ENCODE peak calls at places on chromosomes 16 and 17, in seven cellular contexts. T is RWPE2; X is AG04450; Z is prostate gland; B is GM12878; J is uterus; H is CD4-positive, alpha-beta T cell. N is an unnamed sample.
A peak's percentile ranks its signal among the peaks of the same experiment; 100 is the strongest.

GRCh38 chr17:22304667-22305303 is 612.5 kb downstream of the KCNJ18 start:
- DNase-seq in T (no peak), Z (no peak), J (no peak), X (no peak), B (no peak), H (no peak), N (no peak)

GRCh38 chr17:6548578-6549330 is 7.6 kb downstream of the PITPNM3 start:
- DNase-seq in T (no peak), X (no peak), Z (peak; percentile 39), B (peak; percentile 28), H (peak; percentile 14), J (no peak), N (peak; percentile 17)

GRCh38 chr17:17677299-17678040 is 3.8 kb upstream of the RAI1 start:
- DNase-seq in T (no peak), B (no peak), Z (no peak), X (no peak), H (no peak), J (no peak), N (no peak)

GRCh38 chr16:85458952-85459351 is 154.2 kb upstream of the GSE1 start:
- DNase-seq in J (no peak), Z (no peak), X (no peak), T (no peak), B (no peak), H (no peak), N (no peak)

GRCh38 chr17:50640701-50641338 is 6.1 kb downstream of the ABCC3 start:
- DNase-seq in X (no peak), H (no peak), B (no peak), Z (no peak), T (no peak), J (no peak), N (peak; percentile 77)

GRCh38 chr17:78214706-78215061 is 631 bp downstream of the BIRC5 start:
- DNase-seq in B (no peak), Z (no peak), T (no peak), J (no peak), H (no peak), X (no peak), N (no peak)

GRCh38 chr16:85657996-85658395 is 30.8 kb downstream of the GINS2 start:
- DNase-seq in X (no peak), Z (no peak), B (no peak), J (no peak), T (no peak), H (no peak), N (no peak)

GRCh38 chr16:73033271-73033998 is 14.5 kb downstream of the ZFHX3 start:
- DNase-seq in X (no peak), H (no peak), Z (no peak), J (no peak), B (no peak), T (no peak), N (no peak)

GRCh38 chr17:61687769-61688168 is 96.8 kb upstream of the NACA2 start:
- DNase-seq in X (no peak), Z (no peak), H (no peak), T (no peak), B (no peak), J (no peak), N (no peak)

GRCh38 chr17:56629450-56630187 is 36.1 kb downstream of the NOG start:
- DNase-seq in X (peak; percentile 7), H (peak; percentile 18), Z (no peak), J (no peak), T (no peak), B (no peak), N (no peak)

GRCh38 chr17:77314601-77315000 is 173.8 kb downstream of the SEC14L1 start:
- DNase-seq in B (no peak), Z (no peak), H (no peak), X (no peak), J (no peak), T (peak; percentile 53), N (peak; percentile 32)

GRCh38 chr17:53142890-53143289 is 679.8 kb upstream of the KIF2B start:
- DNase-seq in T (no peak), J (no peak), Z (no peak), B (no peak), H (no peak), X (no peak), N (no peak)

GRCh38 chr16:81446318-81447275 is 2.0 kb downstream of the CMIP start:
- DNase-seq in T (no peak), Z (peak; percentile 72), B (no peak), H (peak; percentile 13), X (no peak), J (no peak), N (no peak)

GRCh38 chr17:70254735-70255460 is 85.6 kb downstream of the KCNJ2 start:
- DNase-seq in J (no peak), B (no peak), Z (no peak), H (no peak), X (no peak), T (no peak), N (no peak)

GRCh38 chr17:43224146-43224705 is 4.2 kb downstream of the CCDC200 start:
- DNase-seq in B (no peak), X (no peak), H (no peak), Z (no peak), J (no peak), T (no peak), N (no peak)

GRCh38 chr17:20118280-20118679 is 109.1 kb downstream of the SPECC1 start:
- DNase-seq in B (no peak), H (no peak), J (no peak), X (no peak), Z (no peak), T (no peak), N (no peak)
- H3K27me3 ChIP-seq in B (no peaks in the 10 kb centered on the region), H (no peaks in the 10 kb centered on the region), J (no peaks in the 10 kb centered on the region), X (no peaks in the 10 kb centered on the region), Z (no peaks in the 10 kb centered on the region), T (no peaks in the 10 kb centered on the region), N (no peaks in the 10 kb centered on the region)

GRCh38 chr17:45428050-45428953 is 4.4 kb downstream of the ARHGAP27 start:
- DNase-seq in X (peak; percentile 8), B (no peak), J (peak; percentile 64), H (peak; percentile 75), Z (peak; percentile 77), T (no peak), N (peak; percentile 95)

GRCh38 chr17:45427181-45427835 is 5.4 kb downstream of the ARHGAP27 start:
- DNase-seq in T (no peak), B (no peak), X (no peak), Z (no peak), H (no peak), J (no peak), N (peak; percentile 35)

GRCh38 chr17:45425125-45425983 is 7.3 kb downstream of the ARHGAP27 start:
- DNase-seq in Z (peak; percentile 90), T (peak; percentile 92), J (no peak), X (peak; percentile 50), H (no peak), B (no peak), N (peak; percentile 92)

GRCh38 chr17:45425984-45426413 is 6.7 kb downstream of the ARHGAP27 start:
- DNase-seq in J (no peak), B (no peak), T (no peak), Z (no peak), H (no peak), X (no peak), N (no peak)

DNA sequence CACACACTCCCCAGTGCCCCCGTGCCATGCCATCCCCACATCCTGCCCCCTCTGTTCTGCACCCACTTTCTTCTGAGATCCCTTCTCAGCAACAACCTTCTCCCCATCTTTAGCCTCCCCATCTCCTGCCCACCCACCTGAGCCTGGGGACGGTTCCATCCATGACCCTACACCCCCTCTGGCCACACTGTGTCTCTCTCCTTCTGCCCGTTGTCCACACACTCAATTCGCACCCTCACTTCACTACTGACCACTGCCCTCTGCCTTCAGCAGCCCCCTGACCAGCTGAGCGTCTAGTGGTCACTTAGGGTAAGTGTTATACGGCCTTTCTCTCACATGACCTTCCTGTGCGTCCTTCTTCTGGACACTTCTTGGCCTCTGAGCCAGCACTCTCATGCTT is 6.1 kb downstream of the ARHGAP27 start:
- DNase-seq in X (no peak), T (no peak), Z (no peak), H (no peak), J (no peak), B (no peak), N (no peak)
- H3K27me3 ChIP-seq in X (peaks cover 39% of the 10 kb centered on the region), T (no peaks in the 10 kb centered on the region), Z (no peaks in the 10 kb centered on the region), H (no peaks in the 10 kb centered on the region), J (peaks cover 21% of the 10 kb centered on the region), B (no peaks in the 10 kb centered on the region), N (no peaks in the 10 kb centered on the region)

DNA sequence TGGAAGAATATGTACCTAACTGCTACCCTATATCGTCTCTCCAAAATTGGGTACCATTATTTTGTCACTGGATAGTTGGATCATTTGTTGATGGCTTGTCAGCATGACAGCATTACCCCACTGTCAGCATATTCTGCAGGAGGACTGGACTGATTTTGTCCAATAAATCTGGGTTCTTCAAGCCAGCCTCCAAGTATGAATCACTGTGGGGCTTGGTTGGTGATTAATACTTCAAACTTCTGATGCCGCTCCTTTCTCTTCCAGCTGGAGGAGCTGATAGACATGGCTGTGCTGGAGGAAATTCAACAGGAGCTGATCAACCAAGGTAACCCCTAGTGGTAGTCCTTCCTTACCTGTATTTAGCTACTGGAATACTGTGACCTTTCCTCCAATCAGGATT is 2.5 kb downstream of the RPAIN start:
- DNase-seq in Z (no peak), J (no peak), B (no peak), H (no peak), X (no peak), T (no peak), N (no peak)
- H3K27me3 ChIP-seq in Z (no peaks in the 10 kb centered on the region), J (no peaks in the 10 kb centered on the region), B (no peaks in the 10 kb centered on the region), H (no peaks in the 10 kb centered on the region), X (no peaks in the 10 kb centered on the region), T (no peaks in the 10 kb centered on the region), N (no peaks in the 10 kb centered on the region)

GRCh38 chr17:39612935-39613465 is 5.3 kb upstream of the NEUROD2 start:
- DNase-seq in H (no peak), J (no peak), Z (no peak), B (no peak), X (no peak), T (no peak), N (no peak)
- H3K27me3 ChIP-seq in H (peaks cover 16% of the 10 kb centered on the region), J (peaks cover 9% of the 10 kb centered on the region), Z (peaks cover 3% of the 10 kb centered on the region), B (no peaks in the 10 kb centered on the region), X (peaks cover 53% of the 10 kb centered on the region), T (peaks cover 15% of the 10 kb centered on the region), N (peaks cover 99% of the 10 kb centered on the region)

GRCh38 chr17:47732399-47733046 is 513 bp upstream of the TBX21 start:
- DNase-seq in Z (no peak), T (peak; percentile 29), X (no peak), H (no peak), J (no peak), B (no peak), N (peak; percentile 11)
- H3K27me3 ChIP-seq in Z (peaks cover 7% of the 10 kb centered on the region), T (peaks cover 57% of the 10 kb centered on the region), X (peaks cover 72% of the 10 kb centered on the region), H (no peaks in the 10 kb centered on the region), J (no peaks in the 10 kb centered on the region), B (no peaks in the 10 kb centered on the region), N (peaks cover 72% of the 10 kb centered on the region)

N was measured in left lung.